ENCODE peak calls at places on chromosomes 3 and 15, in eight cellular contexts. C, X, U, W, G, Q, B and L are unnamed samples.

GRCh38 chr3:52443268-52443610 is 1.7 kb downstream of the SEMA3G start:
- DNase-seq in C (no peak), G (no peak), X (no peak), W (no peak), B (no peak), Q (no peak), U (no peak), L (no peak)

GRCh38 chr3:77320514-77320913 is 280.6 kb downstream of the ROBO2 start:
- DNase-seq in G (no peak), W (no peak), Q (peak), B (peak), C (peak), X (no peak), U (no peak), L (peak)

GRCh38 chr3:24137958-24138875 is 193.1 kb downstream of the NR1D2 start:
- DNase-seq in B (no peak), C (peak), U (no peak), W (peak), G (no peak), X (no peak), Q (peak), L (peak)

GRCh38 chr3:123021388-123021787 is 6.2 kb downstream of the SEMA5B start:
- DNase-seq in C (no peak), W (no peak), B (no peak), G (no peak), Q (no peak), X (no peak), U (no peak), L (no peak)

GRCh38 chr15:47338771-47339170 is 378.5 kb upstream of the SEMA6D start:
- DNase-seq in Q (no peak), B (no peak), C (no peak), X (no peak), U (no peak), W (no peak), G (no peak), L (no peak)

GRCh38 chr3:111616417-111617105 is 21.4 kb upstream of the ZBED2 start:
- DNase-seq in Q (peak), G (no peak), C (peak), U (peak), B (peak), W (no peak), X (no peak), L (no peak)

GRCh38 chr15:93478922-93479321 is 389.9 kb upstream of the RGMA start:
- DNase-seq in X (no peak), G (no peak), U (peak), C (no peak), W (no peak), Q (peak), B (no peak), L (no peak)

GRCh38 chr3:158792709-158793108 is 9.1 kb upstream of the MFSD1 start:
- DNase-seq in C (no peak), X (peak), W (no peak), B (no peak), U (no peak), G (no peak), Q (peak), L (no peak)

GRCh38 chr3:48225587-48225986 is 2.3 kb downstream of the CAMP start:
- DNase-seq in G (no peak), Q (no peak), X (no peak), U (no peak), B (no peak), C (no peak), W (no peak), L (no peak)

GRCh38 chr3:155334897-155335883 is 41.7 kb upstream of the STRIT1 start:
- DNase-seq in W (no peak), U (no peak), G (no peak), C (peak), X (no peak), B (no peak), Q (no peak), L (no peak)

GRCh38 chr3:40714771-40715170 is 190.0 kb downstream of the ZNF621 start:
- DNase-seq in X (no peak), C (peak), B (peak), G (no peak), U (no peak), Q (no peak), W (no peak), L (no peak)

DNA sequence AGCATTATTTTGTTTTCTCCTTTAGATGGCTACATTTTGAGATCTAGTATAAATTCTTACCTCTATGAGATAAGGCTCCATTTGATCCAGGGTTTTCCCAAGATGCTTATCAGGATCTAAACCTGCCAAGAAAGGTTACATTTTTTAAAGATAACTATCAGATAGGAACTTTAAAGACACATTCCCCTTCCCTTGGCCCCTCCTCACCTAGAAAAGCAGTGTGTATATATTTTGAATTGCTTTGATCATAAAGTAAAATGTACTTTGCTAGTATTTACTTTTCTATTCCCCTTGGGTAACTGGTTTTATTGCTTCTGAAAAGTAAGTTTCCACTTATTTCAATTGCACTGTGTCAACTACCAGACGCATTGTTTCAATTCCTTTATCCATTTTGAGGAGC is 135.2 kb downstream of the DPH6 start:
- DNase-seq in B (no peak), G (no peak), X (no peak), W (no peak), Q (no peak), U (no peak), C (no peak), L (no peak)
- TF ChIP-seq CTCF in B (no peak), G (no peak), X (no peak), W (no peak), Q (no peak), U (no peak), C (no peak), L (no peak)

GRCh38 chr3:143764840-143765239 is 83.4 kb downstream of the SLC9A9 start:
- DNase-seq in X (no peak), W (no peak), C (no peak), B (no peak), U (no peak), G (no peak), Q (no peak), L (no peak)

GRCh38 chr3:143769663-143770062 is 78.6 kb downstream of the SLC9A9 start:
- DNase-seq in C (no peak), Q (peak), U (no peak), W (no peak), X (no peak), B (no peak), G (no peak), L (no peak)

GRCh38 chr3:143757691-143758090 is 90.6 kb downstream of the SLC9A9 start:
- DNase-seq in B (no peak), G (no peak), W (no peak), C (no peak), X (no peak), U (no peak), Q (no peak), L (no peak)

GRCh38 chr3:143763568-143764162 is 84.6 kb downstream of the SLC9A9 start:
- DNase-seq in G (no peak), X (no peak), U (no peak), B (no peak), W (no peak), Q (peak), C (no peak), L (no peak)
- TF ChIP-seq CTCF in G (peak), X (peak), U (no peak), B (no peak), W (peak), Q (peak), C (peak), L (peak)

GRCh38 chr3:196706313-196706712 is 5.7 kb downstream of the CEP19 start:
- DNase-seq in C (no peak), U (no peak), G (no peak), B (no peak), W (no peak), X (no peak), Q (no peak), L (no peak)

GRCh38 chr3:196707566-196707965 is 4.5 kb downstream of the CEP19 start:
- DNase-seq in C (no peak), G (no peak), U (no peak), W (no peak), Q (no peak), B (no peak), X (no peak), L (no peak)

GRCh38 chr3:196708467-196708866 is 3.6 kb downstream of the CEP19 start:
- DNase-seq in C (no peak), X (no peak), G (no peak), U (no peak), B (no peak), W (no peak), Q (no peak), L (no peak)

GRCh38 chr3:196712514-196713413 is 587 bp downstream of the PIGX start:
- DNase-seq in W (peak), X (peak), G (peak), Q (peak), C (no peak), B (peak), U (peak), L (peak)

GRCh38 chr3:196711838-196712513 is at the start of the genes CEP19 and PIGX:
- DNase-seq in B (peak), X (peak), U (peak), Q (peak), G (peak), W (peak), C (peak), L (peak)
- TF ChIP-seq CTCF in B (no peak), X (no peak), U (no peak), Q (no peak), G (peak), W (no peak), C (no peak), L (no peak)

GRCh38 chr3:54211097-54211496 is 88.7 kb downstream of the CACNA2D3 start:
- DNase-seq in U (no peak), G (no peak), B (no peak), C (no peak), Q (no peak), W (no peak), X (no peak), L (peak)
- TF ChIP-seq CTCF in U (no peak), G (no peak), B (no peak), C (no peak), Q (no peak), W (no peak), X (no peak), L (no peak)

GRCh38 chr3:102745881-102746280 is 311.1 kb downstream of the ZPLD1 start:
- DNase-seq in Q (no peak), C (no peak), U (no peak), W (no peak), B (no peak), G (no peak), X (no peak), L (peak)
- TF ChIP-seq CTCF in Q (peak), C (peak), U (no peak), W (peak), B (no peak), G (no peak), X (peak), L (peak)